ENCODE peak calls at places on chromosomes 3 and 15, in nine cellular contexts. One of them, this sample, is unnamed.

GRCh38 chr3:8575364-8576104 is 69.1 kb downstream of the SSUH2 start:
- DNase-seq in ovary: no peak
- DNase-seq in kidney epithelial cell: peak; percentile 50
- DNase-seq in bronchial epithelial cell: peak; percentile 22
- DNase-seq in A549: no peak
- DNase-seq in GM23338: no peak
- DNase-seq in astrocyte of the spinal cord: peak; percentile 56
- DNase-seq in left ventricle myocardium inferior: no peak
- DNase-seq in epithelial cell of esophagus: peak; percentile 16
- DNase-seq in this sample: no peak

GRCh38 chr3:71846189-71846588 is 61.2 kb upstream of the PROK2 start:
- DNase-seq in astrocyte of the spinal cord: no peak
- DNase-seq in epithelial cell of esophagus: peak; percentile 40
- DNase-seq in A549: no peak
- DNase-seq in left ventricle myocardium inferior: no peak
- DNase-seq in kidney epithelial cell: no peak
- DNase-seq in bronchial epithelial cell: peak; percentile 49
- DNase-seq in GM23338: no peak
- DNase-seq in ovary: no peak
- DNase-seq in this sample: no peak

GRCh38 chr3:197259096-197259495 is 39.3 kb downstream of the DLG1 start:
- DNase-seq in A549: no peak
- DNase-seq in bronchial epithelial cell: no peak
- DNase-seq in epithelial cell of esophagus: no peak
- DNase-seq in ovary: no peak
- DNase-seq in kidney epithelial cell: no peak
- DNase-seq in GM23338: no peak
- DNase-seq in left ventricle myocardium inferior: no peak
- DNase-seq in astrocyte of the spinal cord: no peak
- DNase-seq in this sample: no peak

GRCh38 chr3:72351536-72351935 is 496.7 kb downstream of the SHQ1 start:
- DNase-seq in kidney epithelial cell: no peak
- DNase-seq in bronchial epithelial cell: no peak
- DNase-seq in ovary: no peak
- DNase-seq in A549: no peak
- DNase-seq in GM23338: no peak
- DNase-seq in epithelial cell of esophagus: no peak
- DNase-seq in left ventricle myocardium inferior: no peak
- DNase-seq in astrocyte of the spinal cord: no peak
- DNase-seq in this sample: no peak

GRCh38 chr3:187880438-187880837 is 135.2 kb upstream of the BCL6 start:
- DNase-seq in left ventricle myocardium inferior: no peak
- DNase-seq in GM23338: no peak
- DNase-seq in bronchial epithelial cell: peak; percentile 70
- DNase-seq in A549: no peak
- DNase-seq in astrocyte of the spinal cord: no peak
- DNase-seq in kidney epithelial cell: no peak
- DNase-seq in ovary: no peak
- DNase-seq in epithelial cell of esophagus: peak; percentile 47
- DNase-seq in this sample: no peak

GRCh38 chr3:65597225-65597951 is 441.3 kb downstream of the MAGI1 start:
- DNase-seq in epithelial cell of esophagus: no peak
- DNase-seq in bronchial epithelial cell: no peak
- DNase-seq in kidney epithelial cell: no peak
- DNase-seq in left ventricle myocardium inferior: no peak
- DNase-seq in GM23338: peak; percentile 98
- DNase-seq in astrocyte of the spinal cord: no peak
- DNase-seq in ovary: no peak
- DNase-seq in A549: no peak
- DNase-seq in this sample: no peak

GRCh38 chr15:68885070-68885469 is 45.3 kb upstream of the SPESP1 start:
- DNase-seq in ovary: no peak
- DNase-seq in epithelial cell of esophagus: peak; percentile 59
- DNase-seq in bronchial epithelial cell: peak; percentile 68
- DNase-seq in left ventricle myocardium inferior: no peak
- DNase-seq in A549: no peak
- DNase-seq in kidney epithelial cell: no peak
- DNase-seq in astrocyte of the spinal cord: peak; percentile 15
- DNase-seq in GM23338: peak; percentile 72
- DNase-seq in this sample: no peak

GRCh38 chr15:76829939-76830338 is 75.2 kb downstream of the SCAPER start:
- DNase-seq in A549: no peak
- DNase-seq in left ventricle myocardium inferior: no peak
- DNase-seq in epithelial cell of esophagus: peak; percentile 85
- DNase-seq in astrocyte of the spinal cord: no peak
- DNase-seq in ovary: no peak
- DNase-seq in bronchial epithelial cell: peak; percentile 88
- DNase-seq in kidney epithelial cell: no peak
- DNase-seq in GM23338: no peak
- DNase-seq in this sample: no peak

GRCh38 chr3:168047190-168047795 is 48.4 kb downstream of the GOLIM4 start:
- DNase-seq in kidney epithelial cell: peak; percentile 51
- DNase-seq in epithelial cell of esophagus: peak; percentile 85
- DNase-seq in ovary: no peak
- DNase-seq in bronchial epithelial cell: peak; percentile 86
- DNase-seq in astrocyte of the spinal cord: peak; percentile 89
- DNase-seq in GM23338: peak; percentile 84
- DNase-seq in left ventricle myocardium inferior: no peak
- DNase-seq in A549: peak; percentile 74
- DNase-seq in this sample: no peak

GRCh38 chr15:90571063-90571541 is 41.4 kb downstream of the CRTC3 start:
- DNase-seq in GM23338: no peak
- DNase-seq in left ventricle myocardium inferior: peak; percentile 38
- DNase-seq in bronchial epithelial cell: no peak
- DNase-seq in A549: peak; percentile 52
- DNase-seq in epithelial cell of esophagus: peak; percentile 19
- DNase-seq in ovary: no peak
- DNase-seq in astrocyte of the spinal cord: no peak
- DNase-seq in kidney epithelial cell: no peak
- DNase-seq in this sample: no peak

GRCh38 chr15:67026171-67026967 is 39.0 kb upstream of the SMAD3 start:
- DNase-seq in ovary: no peak
- DNase-seq in left ventricle myocardium inferior: no peak
- DNase-seq in A549: no peak
- DNase-seq in kidney epithelial cell: no peak
- DNase-seq in astrocyte of the spinal cord: no peak
- DNase-seq in bronchial epithelial cell: no peak
- DNase-seq in GM23338: no peak
- DNase-seq in epithelial cell of esophagus: no peak
- DNase-seq in this sample: no peak

GRCh38 chr3:176296066-176296597 is 901.1 kb downstream of the TBL1XR1 start:
- DNase-seq in bronchial epithelial cell: no peak
- DNase-seq in ovary: no peak
- DNase-seq in GM23338: peak; percentile 40
- DNase-seq in A549: no peak
- DNase-seq in astrocyte of the spinal cord: no peak
- DNase-seq in kidney epithelial cell: no peak
- DNase-seq in left ventricle myocardium inferior: no peak
- DNase-seq in epithelial cell of esophagus: no peak
- DNase-seq in this sample: no peak

GRCh38 chr15:94262201-94262600 is 30.8 kb downstream of the MCTP2 start:
- DNase-seq in GM23338: no peak
- DNase-seq in ovary: no peak
- DNase-seq in astrocyte of the spinal cord: no peak
- DNase-seq in A549: no peak
- DNase-seq in bronchial epithelial cell: no peak
- DNase-seq in kidney epithelial cell: no peak
- DNase-seq in left ventricle myocardium inferior: no peak
- DNase-seq in epithelial cell of esophagus: no peak
- DNase-seq in this sample: no peak

GRCh38 chr3:14836049-14836468 is 17.3 kb downstream of the FGD5 start:
- DNase-seq in ovary: peak; percentile 90
- DNase-seq in GM23338: no peak
- DNase-seq in epithelial cell of esophagus: no peak
- DNase-seq in bronchial epithelial cell: no peak
- DNase-seq in A549: no peak
- DNase-seq in astrocyte of the spinal cord: no peak
- DNase-seq in left ventricle myocardium inferior: peak; percentile 85
- DNase-seq in kidney epithelial cell: no peak
- DNase-seq in this sample: no peak

GRCh38 chr3:168071971-168072645 is 23.6 kb downstream of the GOLIM4 start:
- DNase-seq in bronchial epithelial cell: no peak
- DNase-seq in left ventricle myocardium inferior: no peak
- DNase-seq in epithelial cell of esophagus: no peak
- DNase-seq in kidney epithelial cell: no peak
- DNase-seq in GM23338: no peak
- DNase-seq in astrocyte of the spinal cord: peak; percentile 26
- DNase-seq in ovary: no peak
- DNase-seq in A549: no peak
- DNase-seq in this sample: no peak

GRCh38 chr3:190205739-190206138 is 85.0 kb upstream of the P3H2 start:
- DNase-seq in A549: peak; percentile 51
- DNase-seq in epithelial cell of esophagus: peak; percentile 92
- DNase-seq in astrocyte of the spinal cord: peak; percentile 72
- DNase-seq in GM23338: no peak
- DNase-seq in ovary: no peak
- DNase-seq in left ventricle myocardium inferior: no peak
- DNase-seq in kidney epithelial cell: no peak
- DNase-seq in bronchial epithelial cell: peak; percentile 96
- DNase-seq in this sample: no peak

GRCh38 chr3:186471781-186472180 is 72.4 kb downstream of the CRYGS start:
- DNase-seq in bronchial epithelial cell: no peak
- DNase-seq in ovary: no peak
- DNase-seq in GM23338: no peak
- DNase-seq in kidney epithelial cell: no peak
- DNase-seq in astrocyte of the spinal cord: no peak
- DNase-seq in A549: no peak
- DNase-seq in left ventricle myocardium inferior: no peak
- DNase-seq in epithelial cell of esophagus: no peak
- DNase-seq in this sample: no peak

GRCh38 chr15:26032162-26032846 is 169.2 kb upstream of the ATP10A start:
- DNase-seq in A549: no peak
- DNase-seq in astrocyte of the spinal cord: no peak
- DNase-seq in left ventricle myocardium inferior: no peak
- DNase-seq in GM23338: no peak
- DNase-seq in epithelial cell of esophagus: no peak
- DNase-seq in ovary: no peak
- DNase-seq in kidney epithelial cell: no peak
- DNase-seq in bronchial epithelial cell: no peak
- DNase-seq in this sample: no peak

GRCh38 chr3:82643948-82644347 is 882.5 kb upstream of the GBE1 start:
- DNase-seq in GM23338: peak; percentile 36
- DNase-seq in A549: peak; percentile 26
- DNase-seq in ovary: no peak
- DNase-seq in left ventricle myocardium inferior: no peak
- DNase-seq in epithelial cell of esophagus: peak; percentile 13
- DNase-seq in bronchial epithelial cell: peak; percentile 8
- DNase-seq in kidney epithelial cell: no peak
- DNase-seq in astrocyte of the spinal cord: no peak
- DNase-seq in this sample: no peak
- TF ChIP-seq CTCF in GM23338: peak; percentile 76
- TF ChIP-seq CTCF in A549: no peak
- TF ChIP-seq CTCF in ovary: no peak
- TF ChIP-seq CTCF in left ventricle myocardium inferior: no peak
- TF ChIP-seq CTCF in epithelial cell of esophagus: no peak
- TF ChIP-seq CTCF in bronchial epithelial cell: peak; percentile 9
- TF ChIP-seq CTCF in kidney epithelial cell: no peak
- TF ChIP-seq CTCF in astrocyte of the spinal cord: no peak
- TF ChIP-seq CTCF in this sample: no peak

GRCh38 chr3:123934250-123934649 is 26.8 kb downstream of the CCDC14 start:
- DNase-seq in bronchial epithelial cell: no peak
- DNase-seq in astrocyte of the spinal cord: no peak
- DNase-seq in GM23338: no peak
- DNase-seq in A549: no peak
- DNase-seq in epithelial cell of esophagus: no peak
- DNase-seq in left ventricle myocardium inferior: no peak
- DNase-seq in kidney epithelial cell: no peak
- DNase-seq in ovary: no peak
- DNase-seq in this sample: no peak

GRCh38 chr3:123941150-123941941 is 19.7 kb downstream of the CCDC14 start:
- DNase-seq in astrocyte of the spinal cord: peak; percentile 16
- DNase-seq in kidney epithelial cell: no peak
- DNase-seq in A549: no peak
- DNase-seq in epithelial cell of esophagus: no peak
- DNase-seq in ovary: no peak
- DNase-seq in left ventricle myocardium inferior: no peak
- DNase-seq in bronchial epithelial cell: no peak
- DNase-seq in GM23338: no peak
- DNase-seq in this sample: no peak

GRCh38 chr3:123939706-123940105 is 21.3 kb downstream of the CCDC14 start:
- DNase-seq in epithelial cell of esophagus: no peak
- DNase-seq in GM23338: no peak
- DNase-seq in bronchial epithelial cell: no peak
- DNase-seq in ovary: no peak
- DNase-seq in kidney epithelial cell: no peak
- DNase-seq in astrocyte of the spinal cord: no peak
- DNase-seq in A549: no peak
- DNase-seq in left ventricle myocardium inferior: no peak
- DNase-seq in this sample: no peak

GRCh38 chr3:123935830-123936229 is 25.2 kb downstream of the CCDC14 start:
- DNase-seq in A549: no peak
- DNase-seq in left ventricle myocardium inferior: no peak
- DNase-seq in bronchial epithelial cell: no peak
- DNase-seq in astrocyte of the spinal cord: no peak
- DNase-seq in ovary: no peak
- DNase-seq in kidney epithelial cell: no peak
- DNase-seq in GM23338: no peak
- DNase-seq in epithelial cell of esophagus: no peak
- DNase-seq in this sample: no peak

DNA sequence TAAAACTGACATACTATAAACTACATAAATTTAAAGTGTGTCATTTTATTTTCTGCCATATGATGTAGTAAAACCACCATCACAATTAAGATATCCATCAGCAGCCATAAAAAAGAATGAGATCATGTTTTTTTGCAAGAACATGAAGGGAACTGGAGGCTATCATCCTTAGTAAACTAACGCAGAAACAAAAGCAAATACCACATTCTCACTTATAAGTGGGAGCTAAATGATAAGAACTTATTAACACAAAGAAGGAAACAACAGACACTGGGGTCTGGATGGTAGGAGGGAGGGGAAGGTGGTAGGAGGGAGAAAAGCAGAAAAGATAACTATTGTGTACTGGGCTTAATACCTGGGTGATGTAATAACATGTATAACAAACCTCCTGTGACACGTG is 24.6 kb downstream of the CCDC14 start:
- DNase-seq in astrocyte of the spinal cord: no peak
- DNase-seq in left ventricle myocardium inferior: no peak
- DNase-seq in ovary: no peak
- DNase-seq in kidney epithelial cell: no peak
- DNase-seq in bronchial epithelial cell: no peak
- DNase-seq in GM23338: no peak
- DNase-seq in epithelial cell of esophagus: no peak
- DNase-seq in A549: no peak
- DNase-seq in this sample: no peak
- TF ChIP-seq CTCF in astrocyte of the spinal cord: no peak
- TF ChIP-seq CTCF in left ventricle myocardium inferior: no peak
- TF ChIP-seq CTCF in ovary: no peak
- TF ChIP-seq CTCF in kidney epithelial cell: no peak
- TF ChIP-seq CTCF in bronchial epithelial cell: no peak
- TF ChIP-seq CTCF in GM23338: no peak
- TF ChIP-seq CTCF in epithelial cell of esophagus: no peak
- TF ChIP-seq CTCF in A549: no peak
- TF ChIP-seq CTCF in this sample: no peak

GRCh38 chr15:70375006-70375409 is 277.3 kb upstream of the TLE3 start:
- DNase-seq in GM23338: no peak
- DNase-seq in kidney epithelial cell: peak; percentile 26
- DNase-seq in ovary: no peak
- DNase-seq in epithelial cell of esophagus: peak; percentile 80
- DNase-seq in left ventricle myocardium inferior: no peak
- DNase-seq in A549: peak; percentile 72
- DNase-seq in astrocyte of the spinal cord: peak; percentile 20
- DNase-seq in bronchial epithelial cell: peak; percentile 86
- DNase-seq in this sample: no peak
- TF ChIP-seq CTCF in GM23338: no peak
- TF ChIP-seq CTCF in kidney epithelial cell: no peak
- TF ChIP-seq CTCF in ovary: no peak
- TF ChIP-seq CTCF in epithelial cell of esophagus: no peak
- TF ChIP-seq CTCF in left ventricle myocardium inferior: no peak
- TF ChIP-seq CTCF in A549: no peak
- TF ChIP-seq CTCF in astrocyte of the spinal cord: no peak
- TF ChIP-seq CTCF in bronchial epithelial cell: no peak
- TF ChIP-seq CTCF in this sample: no peak

GRCh38 chr3:122245513-122246174 is 62.2 kb downstream of the CASR start:
- DNase-seq in bronchial epithelial cell: peak; percentile 77
- DNase-seq in A549: peak; percentile 8
- DNase-seq in GM23338: no peak
- DNase-seq in left ventricle myocardium inferior: no peak
- DNase-seq in epithelial cell of esophagus: peak; percentile 42
- DNase-seq in ovary: no peak
- DNase-seq in astrocyte of the spinal cord: peak; percentile 6
- DNase-seq in kidney epithelial cell: no peak
- DNase-seq in this sample: no peak
- TF ChIP-seq CTCF in bronchial epithelial cell: no peak
- TF ChIP-seq CTCF in A549: no peak
- TF ChIP-seq CTCF in GM23338: no peak
- TF ChIP-seq CTCF in left ventricle myocardium inferior: no peak
- TF ChIP-seq CTCF in epithelial cell of esophagus: no peak
- TF ChIP-seq CTCF in ovary: no peak
- TF ChIP-seq CTCF in astrocyte of the spinal cord: no peak
- TF ChIP-seq CTCF in kidney epithelial cell: peak; percentile 4
- TF ChIP-seq CTCF in this sample: no peak

This sample was measured in omental fat pad.